ENCODE peak calls at places on chromosomes 6 and 20, in ten cellular contexts. One of them, this sample, is unnamed.

GRCh38 chr20:55744896-55745295 is 260.4 kb downstream of the CBLN4 start:
- DNase-seq in neural progenitor cell: no peak
- DNase-seq in PC-9: no peak
- DNase-seq in A549: no peak
- DNase-seq in AG09319: no peak
- DNase-seq in cardiac muscle cell: peak; percentile 12
- DNase-seq in tibial artery: no peak
- DNase-seq in astrocyte of the spinal cord: no peak
- DNase-seq in GM12865: no peak
- DNase-seq in fibroblast of pulmonary artery: no peak
- DNase-seq in this sample: no peak

GRCh38 chr6:16752206-16752867 is 8.9 kb downstream of the ATXN1 start:
- DNase-seq in neural progenitor cell: no peak
- DNase-seq in PC-9: peak; percentile 12
- DNase-seq in A549: peak; percentile 75
- DNase-seq in AG09319: peak; percentile 79
- DNase-seq in cardiac muscle cell: no peak
- DNase-seq in tibial artery: no peak
- DNase-seq in astrocyte of the spinal cord: peak; percentile 91
- DNase-seq in GM12865: no peak
- DNase-seq in fibroblast of pulmonary artery: peak; percentile 91
- DNase-seq in this sample: no peak

GRCh38 chr6:24836116-24836515 is 37.4 kb upstream of the ARMH2 start:
- DNase-seq in neural progenitor cell: no peak
- DNase-seq in PC-9: no peak
- DNase-seq in A549: no peak
- DNase-seq in AG09319: no peak
- DNase-seq in cardiac muscle cell: no peak
- DNase-seq in tibial artery: no peak
- DNase-seq in astrocyte of the spinal cord: peak; percentile 49
- DNase-seq in GM12865: no peak
- DNase-seq in fibroblast of pulmonary artery: peak; percentile 18
- DNase-seq in this sample: no peak

GRCh38 chr6:52000064-52000463 is 87.3 kb downstream of the PKHD1 start:
- DNase-seq in neural progenitor cell: no peak
- DNase-seq in PC-9: no peak
- DNase-seq in A549: no peak
- DNase-seq in AG09319: no peak
- DNase-seq in cardiac muscle cell: no peak
- DNase-seq in tibial artery: no peak
- DNase-seq in astrocyte of the spinal cord: no peak
- DNase-seq in GM12865: no peak
- DNase-seq in fibroblast of pulmonary artery: no peak
- DNase-seq in this sample: no peak

GRCh38 chr20:15632680-15633079 is 940.6 kb downstream of the KIF16B start:
- DNase-seq in neural progenitor cell: no peak
- DNase-seq in PC-9: no peak
- DNase-seq in A549: no peak
- DNase-seq in AG09319: no peak
- DNase-seq in cardiac muscle cell: no peak
- DNase-seq in tibial artery: no peak
- DNase-seq in astrocyte of the spinal cord: no peak
- DNase-seq in GM12865: no peak
- DNase-seq in fibroblast of pulmonary artery: no peak
- DNase-seq in this sample: no peak

GRCh38 chr20:35952480-35953410 is 1.6 kb downstream of the SCAND1 start:
- DNase-seq in neural progenitor cell: no peak
- DNase-seq in PC-9: peak; percentile 16
- DNase-seq in A549: peak; percentile 35
- DNase-seq in AG09319: no peak
- DNase-seq in cardiac muscle cell: peak; percentile 38
- DNase-seq in tibial artery: no peak
- DNase-seq in astrocyte of the spinal cord: peak; percentile 22
- DNase-seq in GM12865: peak; percentile 29
- DNase-seq in fibroblast of pulmonary artery: peak; percentile 31
- DNase-seq in this sample: no peak

GRCh38 chr6:45569210-45569945 is 191.6 kb upstream of the SUPT3H start:
- DNase-seq in neural progenitor cell: peak; percentile 13
- DNase-seq in PC-9: no peak
- DNase-seq in A549: no peak
- DNase-seq in AG09319: no peak
- DNase-seq in cardiac muscle cell: no peak
- DNase-seq in tibial artery: no peak
- DNase-seq in astrocyte of the spinal cord: no peak
- DNase-seq in GM12865: no peak
- DNase-seq in fibroblast of pulmonary artery: no peak
- DNase-seq in this sample: no peak

GRCh38 chr20:49267327-49267726 is 10.5 kb downstream of the ZNFX1 start:
- DNase-seq in neural progenitor cell: no peak
- DNase-seq in PC-9: no peak
- DNase-seq in A549: no peak
- DNase-seq in AG09319: no peak
- DNase-seq in cardiac muscle cell: no peak
- DNase-seq in tibial artery: no peak
- DNase-seq in astrocyte of the spinal cord: no peak
- DNase-seq in GM12865: peak; percentile 50
- DNase-seq in fibroblast of pulmonary artery: no peak
- DNase-seq in this sample: no peak

GRCh38 chr6:14489445-14489844 is 371.9 kb downstream of the CD83 start:
- DNase-seq in neural progenitor cell: no peak
- DNase-seq in PC-9: no peak
- DNase-seq in A549: no peak
- DNase-seq in AG09319: no peak
- DNase-seq in cardiac muscle cell: no peak
- DNase-seq in tibial artery: no peak
- DNase-seq in astrocyte of the spinal cord: no peak
- DNase-seq in GM12865: no peak
- DNase-seq in fibroblast of pulmonary artery: no peak
- DNase-seq in this sample: no peak

GRCh38 chr20:3209023-3209945 is at the start of gene ITPA:
- DNase-seq in neural progenitor cell: peak; percentile 73
- DNase-seq in PC-9: peak; percentile 53
- DNase-seq in A549: peak; percentile 58
- DNase-seq in AG09319: no peak
- DNase-seq in cardiac muscle cell: peak; percentile 76
- DNase-seq in tibial artery: no peak
- DNase-seq in astrocyte of the spinal cord: peak; percentile 33
- DNase-seq in GM12865: peak; percentile 71
- DNase-seq in fibroblast of pulmonary artery: peak; percentile 42
- DNase-seq in this sample: no peak

GRCh38 chr20:20367681-20368413 is at the start of gene INSM1:
- DNase-seq in neural progenitor cell: peak; percentile 90
- DNase-seq in PC-9: no peak
- DNase-seq in A549: no peak
- DNase-seq in AG09319: no peak
- DNase-seq in cardiac muscle cell: no peak
- DNase-seq in tibial artery: no peak
- DNase-seq in astrocyte of the spinal cord: no peak
- DNase-seq in GM12865: no peak
- DNase-seq in fibroblast of pulmonary artery: no peak
- DNase-seq in this sample: no peak

GRCh38 chr20:63520594-63520938 is at the start of gene PPDPF:
- DNase-seq in neural progenitor cell: no peak
- DNase-seq in PC-9: peak; percentile 83
- DNase-seq in A549: peak; percentile 81
- DNase-seq in AG09319: peak; percentile 64
- DNase-seq in cardiac muscle cell: peak; percentile 89
- DNase-seq in tibial artery: peak; percentile 88
- DNase-seq in astrocyte of the spinal cord: peak; percentile 78
- DNase-seq in GM12865: peak; percentile 91
- DNase-seq in fibroblast of pulmonary artery: peak; percentile 83
- DNase-seq in this sample: peak; percentile 90

DNA sequence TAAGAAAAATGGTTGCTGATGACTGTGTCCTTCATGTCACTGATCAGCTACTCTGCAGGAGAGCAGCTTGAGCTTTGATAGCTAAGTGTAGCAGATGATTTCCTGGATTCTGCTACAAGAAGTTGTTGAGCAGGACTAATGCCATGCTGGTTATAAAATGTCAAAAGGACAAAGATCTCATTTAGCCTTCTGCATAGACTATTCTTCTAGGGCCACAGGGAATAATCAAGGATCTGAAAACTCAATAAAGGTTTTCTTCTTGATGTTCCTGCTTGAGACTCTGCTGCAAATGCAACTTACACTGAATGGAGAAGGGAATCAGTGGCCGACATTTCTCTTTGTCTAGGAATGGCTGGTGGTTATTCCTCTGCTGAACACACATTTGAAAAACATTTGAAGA is 360.3 kb upstream of the PTCHD4 start:
- DNase-seq in neural progenitor cell: no peak
- DNase-seq in PC-9: no peak
- DNase-seq in A549: no peak
- DNase-seq in AG09319: no peak
- DNase-seq in cardiac muscle cell: no peak
- DNase-seq in tibial artery: no peak
- DNase-seq in astrocyte of the spinal cord: no peak
- DNase-seq in GM12865: no peak
- DNase-seq in fibroblast of pulmonary artery: no peak
- DNase-seq in this sample: no peak
- TF ChIP-seq CTCF in neural progenitor cell: no peak
- TF ChIP-seq CTCF in PC-9: no peak
- TF ChIP-seq CTCF in A549: no peak
- TF ChIP-seq CTCF in AG09319: no peak
- TF ChIP-seq CTCF in cardiac muscle cell: no peak
- TF ChIP-seq CTCF in tibial artery: no peak
- TF ChIP-seq CTCF in astrocyte of the spinal cord: no peak
- TF ChIP-seq CTCF in GM12865: no peak
- TF ChIP-seq CTCF in fibroblast of pulmonary artery: no peak
- TF ChIP-seq CTCF in this sample: no peak

GRCh38 chr6:35742842-35743241 is 6.0 kb downstream of the ARMC12 start:
- DNase-seq in neural progenitor cell: no peak
- DNase-seq in PC-9: no peak
- DNase-seq in A549: no peak
- DNase-seq in AG09319: no peak
- DNase-seq in cardiac muscle cell: no peak
- DNase-seq in tibial artery: no peak
- DNase-seq in astrocyte of the spinal cord: no peak
- DNase-seq in GM12865: no peak
- DNase-seq in fibroblast of pulmonary artery: no peak
- DNase-seq in this sample: no peak
- TF ChIP-seq CTCF in neural progenitor cell: peak; percentile 5
- TF ChIP-seq CTCF in PC-9: no peak
- TF ChIP-seq CTCF in A549: no peak
- TF ChIP-seq CTCF in AG09319: no peak
- TF ChIP-seq CTCF in cardiac muscle cell: no peak
- TF ChIP-seq CTCF in tibial artery: no peak
- TF ChIP-seq CTCF in astrocyte of the spinal cord: no peak
- TF ChIP-seq CTCF in GM12865: no peak
- TF ChIP-seq CTCF in fibroblast of pulmonary artery: no peak
- TF ChIP-seq CTCF in this sample: no peak

GRCh38 chr6:142087950-142088857 is 44.5 kb upstream of the GJE1 start:
- DNase-seq in neural progenitor cell: peak; percentile 1
- DNase-seq in PC-9: no peak
- DNase-seq in A549: no peak
- DNase-seq in AG09319: no peak
- DNase-seq in cardiac muscle cell: no peak
- DNase-seq in tibial artery: no peak
- DNase-seq in astrocyte of the spinal cord: no peak
- DNase-seq in GM12865: no peak
- DNase-seq in fibroblast of pulmonary artery: no peak
- DNase-seq in this sample: no peak
- TF ChIP-seq CTCF in neural progenitor cell: no peak
- TF ChIP-seq CTCF in PC-9: no peak
- TF ChIP-seq CTCF in A549: no peak
- TF ChIP-seq CTCF in AG09319: no peak
- TF ChIP-seq CTCF in cardiac muscle cell: no peak
- TF ChIP-seq CTCF in tibial artery: no peak
- TF ChIP-seq CTCF in astrocyte of the spinal cord: no peak
- TF ChIP-seq CTCF in GM12865: no peak
- TF ChIP-seq CTCF in fibroblast of pulmonary artery: no peak
- TF ChIP-seq CTCF in this sample: no peak

GRCh38 chr20:9974324-9974723 is 60.5 kb upstream of the ANKEF1 start:
- DNase-seq in neural progenitor cell: peak; percentile 24
- DNase-seq in PC-9: no peak
- DNase-seq in A549: no peak
- DNase-seq in AG09319: no peak
- DNase-seq in cardiac muscle cell: no peak
- DNase-seq in tibial artery: no peak
- DNase-seq in astrocyte of the spinal cord: no peak
- DNase-seq in GM12865: peak; percentile 5
- DNase-seq in fibroblast of pulmonary artery: no peak
- DNase-seq in this sample: no peak
- TF ChIP-seq CTCF in neural progenitor cell: peak; percentile 39
- TF ChIP-seq CTCF in PC-9: no peak
- TF ChIP-seq CTCF in A549: no peak
- TF ChIP-seq CTCF in AG09319: no peak
- TF ChIP-seq CTCF in cardiac muscle cell: no peak
- TF ChIP-seq CTCF in tibial artery: no peak
- TF ChIP-seq CTCF in astrocyte of the spinal cord: no peak
- TF ChIP-seq CTCF in GM12865: peak; percentile 17
- TF ChIP-seq CTCF in fibroblast of pulmonary artery: peak; percentile 19
- TF ChIP-seq CTCF in this sample: peak; percentile 55

DNA sequence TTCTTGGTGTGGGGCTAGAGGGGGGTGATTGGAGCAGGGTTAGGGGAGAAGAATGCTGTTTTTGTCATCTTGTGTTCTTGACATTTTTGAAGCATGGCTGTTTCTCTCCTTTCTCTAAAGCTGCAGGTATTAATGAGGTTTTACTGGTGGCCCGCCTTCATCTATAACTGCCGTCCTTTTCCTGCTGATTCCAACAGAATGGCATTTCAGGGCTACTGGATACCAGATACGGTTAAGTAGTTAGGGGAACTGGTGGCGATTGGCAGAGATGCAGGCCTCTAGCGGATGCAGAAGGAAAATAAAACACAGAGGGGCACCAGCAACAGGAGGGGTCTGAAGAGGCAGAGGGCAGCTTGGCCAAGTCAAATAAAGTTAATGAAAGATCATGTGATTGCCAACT is 89.7 kb upstream of the EEF1E1 start:
- DNase-seq in neural progenitor cell: peak; percentile 36
- DNase-seq in PC-9: no peak
- DNase-seq in A549: no peak
- DNase-seq in AG09319: no peak
- DNase-seq in cardiac muscle cell: no peak
- DNase-seq in tibial artery: no peak
- DNase-seq in astrocyte of the spinal cord: no peak
- DNase-seq in GM12865: no peak
- DNase-seq in fibroblast of pulmonary artery: no peak
- DNase-seq in this sample: no peak
- TF ChIP-seq CTCF in neural progenitor cell: no peak
- TF ChIP-seq CTCF in PC-9: no peak
- TF ChIP-seq CTCF in A549: no peak
- TF ChIP-seq CTCF in AG09319: no peak
- TF ChIP-seq CTCF in cardiac muscle cell: no peak
- TF ChIP-seq CTCF in tibial artery: no peak
- TF ChIP-seq CTCF in astrocyte of the spinal cord: no peak
- TF ChIP-seq CTCF in GM12865: no peak
- TF ChIP-seq CTCF in fibroblast of pulmonary artery: no peak
- TF ChIP-seq CTCF in this sample: no peak

DNA sequence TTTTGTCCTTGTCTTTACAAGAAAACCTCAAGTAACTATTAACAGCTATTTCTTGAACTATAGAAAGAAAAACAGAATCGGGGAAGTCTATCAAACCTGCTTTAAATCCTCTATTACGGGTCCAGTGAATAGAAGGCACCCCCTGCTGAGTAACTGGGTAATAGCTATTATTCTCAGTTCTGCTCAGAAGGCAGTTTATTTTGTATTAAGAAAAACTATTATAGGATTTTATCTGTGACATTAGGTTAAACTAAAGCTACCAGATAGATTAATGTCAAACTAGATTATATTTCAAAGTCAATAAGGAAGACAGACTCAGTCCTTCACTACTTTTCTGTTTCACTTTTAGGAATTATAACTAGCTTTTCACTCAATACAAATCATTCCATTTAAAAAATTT is 93.7 kb downstream of the DST start:
- DNase-seq in neural progenitor cell: peak; percentile 66
- DNase-seq in PC-9: no peak
- DNase-seq in A549: no peak
- DNase-seq in AG09319: no peak
- DNase-seq in cardiac muscle cell: no peak
- DNase-seq in tibial artery: no peak
- DNase-seq in astrocyte of the spinal cord: no peak
- DNase-seq in GM12865: no peak
- DNase-seq in fibroblast of pulmonary artery: peak; percentile 36
- DNase-seq in this sample: no peak
- TF ChIP-seq CTCF in neural progenitor cell: no peak
- TF ChIP-seq CTCF in PC-9: no peak
- TF ChIP-seq CTCF in A549: no peak
- TF ChIP-seq CTCF in AG09319: peak; percentile 35
- TF ChIP-seq CTCF in cardiac muscle cell: peak; percentile 32
- TF ChIP-seq CTCF in tibial artery: peak; percentile 54
- TF ChIP-seq CTCF in astrocyte of the spinal cord: peak; percentile 3
- TF ChIP-seq CTCF in GM12865: no peak
- TF ChIP-seq CTCF in fibroblast of pulmonary artery: peak; percentile 45
- TF ChIP-seq CTCF in this sample: peak; percentile 21